ENCODE peak calls at places on chromosomes 6 and 20, in nine cellular contexts. A is testis, Y is lower lobe of right lung, D is astrocyte of the spinal cord, T is nephron progenitor cell, H is foreskin fibroblast, X is hepatocyte, N is endodermal cell, C is H9. W is an unnamed sample.

GRCh38 chr20:48531505-48531904 is 296.3 kb downstream of the PREX1 start:
- DNase-seq in H (peak), Y (no peak), X (no peak), C (no peak), N (no peak), D (no peak), T (no peak), A (no peak), W (no peak)

GRCh38 chr20:31543966-31544598 is 29.8 kb downstream of the HM13 start:
- DNase-seq in A (no peak), X (peak), T (no peak), H (peak), N (no peak), D (peak), Y (no peak), C (no peak), W (no peak)

GRCh38 chr6:135163440-135163738 is 17.7 kb upstream of the MYB start:
- DNase-seq in C (no peak), T (no peak), A (no peak), Y (no peak), N (no peak), X (no peak), D (no peak), H (no peak), W (no peak)

GRCh38 chr20:11056414-11056813 is 382.6 kb upstream of the JAG1 start:
- DNase-seq in X (no peak), N (no peak), Y (no peak), C (no peak), H (no peak), D (no peak), A (no peak), T (no peak), W (no peak)

GRCh38 chr6:128725271-128726233 is 157.4 kb upstream of the LAMA2 start:
- DNase-seq in Y (no peak), N (peak), H (peak), T (peak), X (peak), A (peak), C (no peak), D (peak), W (peak)

GRCh38 chr20:47029845-47030244 is 135.2 kb downstream of the EYA2 start:
- DNase-seq in X (no peak), D (no peak), C (no peak), N (no peak), Y (no peak), T (no peak), H (no peak), A (no peak), W (no peak)

GRCh38 chr20:32088759-32089158 is 20.8 kb upstream of the TM9SF4 start:
- DNase-seq in Y (no peak), A (no peak), H (no peak), X (no peak), C (no peak), D (no peak), N (no peak), T (no peak), W (no peak)

GRCh38 chr6:134921276-134921979 is 28.5 kb downstream of the ALDH8A1 start:
- DNase-seq in A (no peak), N (no peak), Y (no peak), T (no peak), C (no peak), H (peak), X (no peak), D (no peak), W (no peak)

GRCh38 chr6:41027799-41028617 is 11.0 kb downstream of the UNC5CL start:
- DNase-seq in X (peak), A (peak), N (peak), T (peak), C (peak), H (peak), D (peak), Y (peak), W (peak)

GRCh38 chr6:30885481-30885998 is 1.2 kb downstream of the DDR1 start:
- DNase-seq in N (no peak), D (no peak), Y (no peak), X (peak), H (peak), C (peak), A (no peak), T (no peak), W (no peak)

GRCh38 chr6:137434640-137435039 is 59.6 kb downstream of the OLIG3 start:
- DNase-seq in T (no peak), X (no peak), N (no peak), A (no peak), C (no peak), H (no peak), Y (no peak), D (no peak), W (no peak)

GRCh38 chr6:151430886-151431285 is 21.0 kb downstream of the RMND1 start:
- DNase-seq in T (no peak), Y (no peak), X (no peak), N (no peak), C (no peak), H (no peak), A (no peak), D (no peak), W (no peak)

GRCh38 chr6:35919827-35920751 is 809 bp downstream of the SRPK1 start:
- DNase-seq in C (peak), Y (peak), N (peak), T (peak), X (peak), H (peak), D (peak), A (peak), W (peak)

GRCh38 chr6:145669627-145670034 is 65.7 kb downstream of the EPM2A start:
- DNase-seq in Y (no peak), C (no peak), X (no peak), H (peak), N (no peak), T (no peak), D (peak), A (no peak), W (no peak)

GRCh38 chr6:43809417-43810305 is 39.6 kb downstream of the VEGFA start:
- DNase-seq in X (peak), N (no peak), C (no peak), A (no peak), Y (no peak), H (peak), T (no peak), D (peak), W (no peak)

DNA sequence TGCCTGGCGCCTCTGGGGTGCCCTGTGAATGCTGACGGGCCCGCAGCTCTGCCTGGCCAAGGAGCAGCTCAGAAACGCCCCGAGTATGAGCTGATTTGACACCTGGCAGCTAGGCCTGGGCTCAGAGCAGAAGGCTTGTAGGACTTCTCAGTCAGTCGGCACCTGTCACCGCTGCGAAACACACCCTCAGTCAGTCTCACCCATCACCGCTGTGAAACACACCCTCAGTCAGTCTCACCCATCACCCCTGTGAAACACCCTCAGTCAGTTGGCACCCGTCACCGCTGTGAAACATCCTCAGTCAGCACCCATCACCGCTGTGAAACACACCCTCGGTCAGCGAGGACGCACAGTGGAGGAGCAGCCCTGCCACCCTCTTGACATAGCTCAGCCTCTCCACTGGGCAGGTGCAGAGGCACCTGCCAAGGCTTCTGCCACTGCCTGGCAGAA is 109.0 kb downstream of the PSMB1 start:
- DNase-seq in H (no peak), X (no peak), T (no peak), Y (no peak), A (peak), C (peak), D (no peak), N (peak), W (no peak)
- TF ChIP-seq CTCF in H (no peak), X (no peak), T (no peak), Y (no peak), A (no peak), C (no peak), D (no peak), N (no peak), W (no peak)

GRCh38 chr20:5531318-5532081 is 214.7 kb upstream of the PROKR2 start:
- DNase-seq in N (no peak), A (no peak), T (no peak), D (peak), Y (peak), H (peak), X (no peak), C (no peak), W (no peak)

GRCh38 chr20:5526516-5526915 is 209.8 kb upstream of the PROKR2 start:
- DNase-seq in X (peak), N (no peak), H (no peak), C (peak), D (no peak), T (no peak), A (no peak), Y (no peak), W (no peak)

GRCh38 chr20:5529331-5530142 is 212.8 kb upstream of the PROKR2 start:
- DNase-seq in A (peak), N (peak), X (peak), C (peak), H (peak), Y (peak), D (peak), T (peak), W (peak)

GRCh38 chr20:5524886-5525285 is 208.1 kb upstream of the PROKR2 start:
- DNase-seq in D (no peak), H (no peak), T (no peak), X (no peak), Y (no peak), A (no peak), C (no peak), N (no peak), W (no peak)

DNA sequence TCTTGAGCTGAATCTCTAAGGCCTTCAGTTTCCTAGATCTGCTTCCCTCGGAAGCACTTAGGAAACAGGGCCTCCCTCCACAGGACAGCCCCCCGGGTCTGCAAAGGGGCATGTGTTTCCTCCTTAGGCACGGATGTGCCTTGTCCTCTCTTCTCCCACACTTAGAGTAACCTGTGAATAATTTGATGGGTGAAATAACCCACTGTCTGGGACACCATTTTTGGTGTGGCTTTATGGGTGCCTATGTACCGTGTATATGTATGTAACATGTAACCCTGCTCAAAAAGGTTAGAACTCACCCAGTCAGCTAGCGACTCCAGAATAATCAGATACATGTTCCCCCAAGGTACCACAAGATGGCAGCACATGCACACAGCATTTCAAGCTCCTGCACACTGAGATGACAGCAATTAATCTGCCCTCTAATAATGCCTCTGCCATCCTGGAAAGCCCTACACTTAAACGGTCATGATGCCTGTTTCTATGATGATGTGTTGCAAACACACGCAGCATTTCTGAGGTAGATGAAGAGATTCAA is 212.0 kb upstream of the PROKR2 start:
- DNase-seq in Y (no peak), N (peak), X (peak), H (peak), D (peak), A (peak), C (peak), T (peak), W (peak)
- TF ChIP-seq CTCF in Y (peak), N (peak), X (peak), H (peak), D (peak), A (peak), C (peak), T (peak), W (peak)

GRCh38 chr20:60135276-60135675 is 177.1 kb downstream of the CDH26 start:
- DNase-seq in H (no peak), X (no peak), C (no peak), Y (no peak), D (no peak), N (no peak), T (no peak), A (no peak), W (no peak)

GRCh38 chr20:60139663-60140446 is 181.6 kb downstream of the CDH26 start:
- DNase-seq in Y (no peak), D (no peak), A (no peak), H (no peak), X (no peak), T (no peak), N (no peak), C (no peak), W (no peak)

GRCh38 chr20:60138263-60139127 is 180.3 kb downstream of the CDH26 start:
- DNase-seq in Y (peak), X (no peak), C (no peak), A (peak), H (no peak), D (peak), T (no peak), N (no peak), W (no peak)

GRCh38 chr20:60136640-60137411 is 178.6 kb downstream of the CDH26 start:
- DNase-seq in H (no peak), D (no peak), Y (no peak), T (no peak), N (no peak), A (no peak), X (no peak), C (no peak), W (no peak)

DNA sequence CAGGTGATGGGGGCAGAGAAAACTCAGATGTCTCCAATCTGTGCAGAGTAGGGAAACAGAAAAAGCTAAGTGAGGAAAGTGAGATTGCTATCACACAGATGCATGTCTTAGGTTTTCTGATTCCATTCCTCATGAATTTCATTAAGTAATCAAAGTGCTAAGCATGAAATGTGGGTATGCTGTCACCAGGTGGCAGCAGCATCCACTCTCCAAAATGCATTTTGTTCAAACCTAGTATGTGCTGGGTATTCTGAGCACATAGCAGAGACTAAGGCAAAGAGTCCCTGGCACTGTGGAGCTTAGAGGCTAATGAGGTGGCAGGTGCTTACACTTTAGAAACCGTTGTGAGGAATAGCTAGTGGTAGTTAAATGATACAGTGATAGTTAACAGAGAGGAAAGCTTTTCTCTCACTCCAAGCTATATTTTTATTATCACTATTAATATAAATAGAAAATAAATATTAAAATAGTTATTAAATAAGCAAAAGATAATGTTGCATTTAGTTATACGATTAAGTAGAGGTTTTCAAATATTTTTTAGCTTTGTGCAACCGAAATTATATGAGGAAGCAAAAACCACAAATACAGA is 179.5 kb downstream of the CDH26 start:
- DNase-seq in T (peak), A (no peak), N (peak), D (peak), C (no peak), X (no peak), H (peak), Y (no peak), W (peak)
- TF ChIP-seq CTCF in T (peak), A (peak), N (peak), D (peak), C (peak), X (peak), H (peak), Y (peak), W (peak)

DNA sequence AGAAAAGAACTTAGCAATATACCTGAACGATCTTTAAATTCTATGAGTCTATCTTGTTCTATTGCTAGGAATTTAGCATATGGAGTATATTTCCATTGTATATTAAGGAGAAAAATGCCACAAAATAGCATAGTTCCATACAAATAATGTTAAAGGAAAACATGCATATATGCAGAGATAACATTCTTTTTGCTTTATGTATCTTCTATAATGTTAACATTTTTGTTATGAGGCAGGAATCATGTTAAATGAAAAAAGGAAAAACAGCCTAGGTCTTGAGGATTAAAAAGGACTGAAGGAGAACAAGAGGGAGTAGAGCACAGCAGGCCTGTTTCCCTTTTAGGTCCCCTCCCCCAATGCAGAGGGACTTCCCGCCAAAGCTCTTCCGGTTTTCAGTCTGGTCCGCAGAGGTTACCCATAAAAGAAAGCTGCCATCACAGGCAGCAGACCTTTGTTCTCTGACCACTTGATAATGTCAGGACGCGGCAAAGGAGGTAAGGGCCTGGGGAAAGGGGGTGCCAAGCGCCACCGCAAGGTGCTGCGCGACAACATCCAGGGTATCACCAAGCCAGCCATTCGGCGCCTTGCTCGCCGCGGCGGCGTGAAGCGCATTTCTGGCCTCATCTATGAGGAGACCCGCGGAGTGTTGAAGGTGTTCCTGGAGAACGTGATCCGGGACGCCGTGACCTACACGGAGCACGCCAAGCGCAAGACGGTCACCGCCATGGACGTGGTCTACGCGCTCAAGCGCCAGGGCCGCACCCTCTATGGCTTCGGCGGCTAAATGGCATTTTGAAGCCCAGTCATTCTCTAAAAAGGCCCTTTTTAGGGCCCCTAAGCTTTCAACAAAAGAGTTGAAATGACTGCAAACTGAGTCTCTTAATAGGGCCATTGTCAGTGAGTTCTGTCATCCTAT is 108.4 kb upstream of the PRSS16 start:
- DNase-seq in A (peak), H (peak), T (peak), C (peak), D (peak), N (peak), X (peak), Y (peak), W (peak)
- TF ChIP-seq CTCF in A (peak), H (no peak), T (no peak), C (no peak), D (no peak), N (peak), X (no peak), Y (no peak), W (no peak)

GRCh38 chr6:95648636-95649035 is 71.3 kb downstream of the MANEA start:
- DNase-seq in D (no peak), T (no peak), C (no peak), A (peak), N (no peak), Y (no peak), H (no peak), X (no peak), W (peak)
- TF ChIP-seq CTCF in D (no peak), T (no peak), C (peak), A (no peak), N (peak), Y (no peak), H (no peak), X (no peak), W (no peak)

GRCh38 chr6:142409794-142410193 is 108.0 kb downstream of the ADGRG6 start:
- DNase-seq in X (no peak), Y (no peak), D (no peak), T (no peak), C (no peak), H (no peak), N (no peak), A (no peak), W (no peak)

GRCh38 chr6:142411145-142411544 is 109.3 kb downstream of the ADGRG6 start:
- DNase-seq in N (no peak), D (no peak), T (no peak), Y (no peak), C (no peak), A (no peak), H (no peak), X (no peak), W (no peak)

GRCh38 chr6:142406131-142406530 is 104.3 kb downstream of the ADGRG6 start:
- DNase-seq in Y (no peak), N (no peak), C (no peak), X (no peak), T (no peak), A (no peak), H (no peak), D (no peak), W (no peak)

GRCh38 chr6:142407685-142408273 is 106.0 kb downstream of the ADGRG6 start:
- DNase-seq in C (no peak), Y (no peak), T (no peak), X (no peak), H (no peak), N (no peak), A (no peak), D (no peak), W (no peak)

DNA sequence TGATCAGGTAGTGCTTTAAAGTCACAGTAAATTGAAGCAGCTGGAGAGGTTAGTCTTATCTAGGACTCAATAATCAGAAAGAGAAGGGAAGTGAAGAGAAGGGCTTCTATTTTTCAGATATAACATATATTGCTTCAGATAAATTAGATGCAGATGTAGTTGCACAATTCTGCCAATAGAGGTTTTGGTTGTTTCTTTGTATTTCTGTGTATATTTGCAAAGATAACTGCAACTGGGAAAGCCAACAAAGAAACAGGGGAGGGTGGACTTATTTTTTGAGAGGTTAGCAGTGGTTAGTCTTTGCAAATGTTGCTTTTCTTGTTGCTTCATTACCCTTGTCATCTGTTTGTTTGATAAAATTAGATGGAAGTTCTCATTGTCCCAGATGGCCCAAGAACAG is 106.6 kb downstream of the ADGRG6 start:
- DNase-seq in D (no peak), Y (no peak), C (no peak), N (no peak), H (peak), T (no peak), X (no peak), A (no peak), W (no peak)
- TF ChIP-seq CTCF in D (peak), Y (no peak), C (no peak), N (peak), H (no peak), T (no peak), X (no peak), A (no peak), W (peak)

GRCh38 chr6:26105842-26106241 is 18.6 kb downstream of the HFE start:
- DNase-seq in T (no peak), Y (no peak), D (peak), A (no peak), N (no peak), X (no peak), C (no peak), H (peak), W (no peak)
- TF ChIP-seq CTCF in T (no peak), Y (no peak), D (no peak), A (no peak), N (no peak), X (no peak), C (no peak), H (no peak), W (no peak)

GRCh38 chr6:33583591-33584155 is 3.6 kb upstream of the BAK1 start:
- DNase-seq in D (no peak), N (peak), Y (no peak), A (no peak), T (peak), H (peak), C (peak), X (no peak), W (peak)
- TF ChIP-seq CTCF in D (peak), N (peak), Y (no peak), A (peak), T (peak), H (peak), C (peak), X (no peak), W (peak)

DNA sequence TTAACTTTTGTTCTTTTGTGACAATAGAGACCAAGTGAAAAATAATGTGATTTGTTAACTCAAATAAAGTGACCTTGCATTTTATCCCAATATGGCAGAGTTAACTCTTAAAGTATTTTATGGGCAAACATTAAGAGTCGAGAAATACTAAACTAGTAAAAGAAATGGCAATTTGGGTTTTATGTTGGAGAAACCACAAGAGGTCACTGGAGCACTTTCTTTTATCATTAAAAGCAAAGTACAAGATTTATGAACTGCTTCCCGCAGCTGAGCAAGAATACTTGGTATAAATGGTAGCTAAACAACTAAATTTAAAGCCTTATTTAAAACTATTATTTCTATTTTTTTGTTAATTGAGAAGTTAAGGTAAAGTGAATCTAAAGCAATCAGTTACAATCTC is 33.5 kb upstream of the MCM9 start:
- DNase-seq in H (peak), D (peak), Y (no peak), C (no peak), A (no peak), T (no peak), X (peak), N (no peak), W (no peak)
- TF ChIP-seq CTCF in H (no peak), D (no peak), Y (peak), C (peak), A (peak), T (peak), X (peak), N (peak), W (no peak)